ENCODE peak calls at places on chromosome 17, in ten cellular contexts. L, Z, J, M, E, V, F, P, H and Q are unnamed samples.

GRCh38 chr17:63434951-63435571 is 11.0 kb downstream of the CYB561 start:
- DNase-seq in P (no peak), V (peak), E (peak), H (no peak), M (no peak), F (peak), Z (no peak), L (no peak), J (peak), Q (no peak)

GRCh38 chr17:41957058-41957868 is 9.3 kb upstream of the CNP start:
- DNase-seq in V (no peak), F (no peak), J (no peak), L (peak), M (no peak), Z (no peak), E (peak), P (no peak), H (peak), Q (no peak)

GRCh38 chr17:47242648-47243047 is 11.0 kb upstream of the ITGB3 start:
- DNase-seq in E (no peak), Z (no peak), J (no peak), V (no peak), F (no peak), M (no peak), H (no peak), P (no peak), L (no peak), Q (no peak)

GRCh38 chr17:50691550-50692447 is 15.9 kb downstream of the ANKRD40 start:
- DNase-seq in F (no peak), H (no peak), Z (no peak), E (no peak), V (no peak), P (no peak), M (no peak), J (no peak), L (no peak), Q (no peak)

GRCh38 chr17:78999947-79000395 is 9.6 kb downstream of the CANT1 start:
- DNase-seq in E (no peak), Z (no peak), M (no peak), F (no peak), V (no peak), L (no peak), P (no peak), J (no peak), H (no peak), Q (no peak)

GRCh38 chr17:79304907-79305306 is 230.3 kb downstream of the ENGASE start:
- DNase-seq in P (no peak), J (no peak), F (no peak), Z (no peak), H (no peak), E (no peak), V (no peak), M (no peak), L (peak), Q (no peak)

GRCh38 chr17:48472485-48473281 is 42.7 kb upstream of the SKAP1 start:
- DNase-seq in E (peak), L (peak), Z (no peak), V (no peak), P (no peak), F (no peak), J (peak), M (no peak), H (no peak), Q (no peak)

GRCh38 chr17:58585554-58585953 is 71.1 kb upstream of the MTMR4 start:
- DNase-seq in F (no peak), M (no peak), L (no peak), P (no peak), Z (no peak), J (no peak), H (no peak), V (no peak), E (no peak), Q (no peak)

GRCh38 chr17:39677581-39678339 is 9.5 kb downstream of the PNMT start:
- DNase-seq in H (no peak), L (no peak), V (peak), F (peak), E (no peak), J (no peak), Z (no peak), P (no peak), M (peak), Q (no peak)

GRCh38 chr17:3993493-3994220 is 29.4 kb upstream of the ATP2A3 start:
- DNase-seq in F (no peak), H (no peak), Z (no peak), V (no peak), E (no peak), J (no peak), M (no peak), L (no peak), P (no peak), Q (no peak)

GRCh38 chr17:82300707-82301270 is 16.6 kb downstream of the CD7 start:
- DNase-seq in Z (peak), L (peak), J (peak), P (no peak), H (peak), M (peak), V (peak), F (peak), E (peak), Q (no peak)

GRCh38 chr17:27776882-27777624 is 23.3 kb downstream of the NOS2 start:
- DNase-seq in J (no peak), M (no peak), E (no peak), Z (no peak), F (no peak), L (peak), V (peak), H (no peak), P (no peak), Q (no peak)